ENCODE peak calls at places on chromosomes 13 and 19, in seven cellular contexts. One of them, this sample, is unnamed.

GRCh38 chr13:72463561-72463960 is 263.9 kb downstream of the MZT1 start:
- DNase-seq in HCT116: no peak
- DNase-seq in SK-N-SH: no peak
- DNase-seq in H1: no peak
- DNase-seq in GM12878: no peak
- DNase-seq in HepG2: no peak
- DNase-seq in K562: no peak
- DNase-seq in this sample: no peak

GRCh38 chr19:42172261-42172660 is 40.0 kb upstream of the POU2F2 start:
- DNase-seq in HCT116: no peak
- DNase-seq in GM12878: no peak
- DNase-seq in K562: no peak
- DNase-seq in SK-N-SH: no peak
- DNase-seq in HepG2: no peak
- DNase-seq in H1: no peak
- DNase-seq in this sample: no peak

GRCh38 chr19:35557539-35558399 is 5.7 kb downstream of the ATP4A start:
- DNase-seq in H1: peak; percentile 86
- DNase-seq in SK-N-SH: peak; percentile 96
- DNase-seq in K562: peak; percentile 94
- DNase-seq in GM12878: no peak
- DNase-seq in HepG2: no peak
- DNase-seq in HCT116: peak; percentile 51
- DNase-seq in this sample: no peak

GRCh38 chr19:15216363-15216762 is 15.6 kb upstream of the NOTCH3 start:
- DNase-seq in SK-N-SH: no peak
- DNase-seq in GM12878: no peak
- DNase-seq in H1: no peak
- DNase-seq in HepG2: peak; percentile 59
- DNase-seq in HCT116: no peak
- DNase-seq in K562: no peak
- DNase-seq in this sample: no peak

GRCh38 chr19:21519488-21519887 is 14.1 kb downstream of the ZNF429 start:
- DNase-seq in K562: no peak
- DNase-seq in HCT116: no peak
- DNase-seq in HepG2: no peak
- DNase-seq in SK-N-SH: no peak
- DNase-seq in GM12878: no peak
- DNase-seq in H1: no peak
- DNase-seq in this sample: no peak

GRCh38 chr13:52455677-52456041 is 381 bp downstream of the CKAP2 start:
- DNase-seq in H1: no peak
- DNase-seq in SK-N-SH: peak; percentile 93
- DNase-seq in GM12878: no peak
- DNase-seq in HepG2: peak; percentile 73
- DNase-seq in HCT116: peak; percentile 49
- DNase-seq in K562: peak; percentile 67
- DNase-seq in this sample: peak; percentile 20

GRCh38 chr13:88263808-88264207 is 592.6 kb downstream of the SLITRK5 start:
- DNase-seq in HCT116: no peak
- DNase-seq in H1: no peak
- DNase-seq in SK-N-SH: no peak
- DNase-seq in K562: no peak
- DNase-seq in GM12878: no peak
- DNase-seq in HepG2: no peak
- DNase-seq in this sample: no peak

GRCh38 chr13:26280295-26280694 is 26.4 kb downstream of the CDK8 start:
- DNase-seq in HCT116: no peak
- DNase-seq in K562: no peak
- DNase-seq in H1: no peak
- DNase-seq in GM12878: no peak
- DNase-seq in HepG2: no peak
- DNase-seq in SK-N-SH: no peak
- DNase-seq in this sample: no peak

GRCh38 chr13:65638572-65639168 is 1591.5 kb downstream of the PCDH9 start:
- DNase-seq in SK-N-SH: peak; percentile 0
- DNase-seq in H1: no peak
- DNase-seq in HepG2: peak; percentile 16
- DNase-seq in HCT116: peak; percentile 35
- DNase-seq in K562: peak; percentile 11
- DNase-seq in GM12878: no peak
- DNase-seq in this sample: peak; percentile 22

GRCh38 chr19:5480427-5480836 is 25.2 kb downstream of the ZNRF4 start:
- DNase-seq in H1: peak; percentile 19
- DNase-seq in GM12878: no peak
- DNase-seq in SK-N-SH: peak; percentile 69
- DNase-seq in HCT116: peak; percentile 28
- DNase-seq in HepG2: peak; percentile 30
- DNase-seq in K562: peak; percentile 63
- DNase-seq in this sample: peak; percentile 4

GRCh38 chr13:31631716-31632115 is 107.6 kb upstream of the RXFP2 start:
- DNase-seq in HCT116: no peak
- DNase-seq in H1: no peak
- DNase-seq in HepG2: no peak
- DNase-seq in SK-N-SH: no peak
- DNase-seq in K562: no peak
- DNase-seq in GM12878: no peak
- DNase-seq in this sample: no peak

GRCh38 chr13:106619688-106620555 is 52.0 kb upstream of the ARGLU1 start:
- DNase-seq in SK-N-SH: peak; percentile 70
- DNase-seq in HCT116: peak; percentile 44
- DNase-seq in GM12878: peak; percentile 2
- DNase-seq in H1: peak; percentile 17
- DNase-seq in K562: peak; percentile 37
- DNase-seq in HepG2: peak; percentile 40
- DNase-seq in this sample: no peak

GRCh38 chr13:51262501-51263211 is 40.5 kb downstream of the FAM124A start:
- DNase-seq in SK-N-SH: no peak
- DNase-seq in H1: no peak
- DNase-seq in HCT116: no peak
- DNase-seq in GM12878: no peak
- DNase-seq in K562: no peak
- DNase-seq in HepG2: peak; percentile 13
- DNase-seq in this sample: no peak

GRCh38 chr19:4870025-4870700 is 2.7 kb upstream of the PLIN3 start:
- DNase-seq in SK-N-SH: no peak
- DNase-seq in HepG2: peak; percentile 98
- DNase-seq in H1: peak; percentile 49
- DNase-seq in K562: peak; percentile 74
- DNase-seq in GM12878: no peak
- DNase-seq in HCT116: peak; percentile 95
- DNase-seq in this sample: peak; percentile 92

GRCh38 chr19:51394045-51394836 is 3.9 kb upstream of the C19orf84 start:
- DNase-seq in H1: peak; percentile 98
- DNase-seq in SK-N-SH: peak; percentile 92
- DNase-seq in K562: peak; percentile 93
- DNase-seq in HCT116: peak; percentile 100
- DNase-seq in HepG2: peak; percentile 99
- DNase-seq in GM12878: peak; percentile 99
- DNase-seq in this sample: peak; percentile 86

GRCh38 chr19:51402117-51402516 is 11.7 kb upstream of the C19orf84 start:
- DNase-seq in K562: no peak
- DNase-seq in SK-N-SH: no peak
- DNase-seq in GM12878: no peak
- DNase-seq in HepG2: no peak
- DNase-seq in H1: no peak
- DNase-seq in HCT116: no peak
- DNase-seq in this sample: no peak

GRCh38 chr19:51396175-51396574 is 5.8 kb upstream of the C19orf84 start:
- DNase-seq in HCT116: no peak
- DNase-seq in HepG2: no peak
- DNase-seq in K562: no peak
- DNase-seq in GM12878: no peak
- DNase-seq in H1: no peak
- DNase-seq in SK-N-SH: no peak
- DNase-seq in this sample: no peak

DNA sequence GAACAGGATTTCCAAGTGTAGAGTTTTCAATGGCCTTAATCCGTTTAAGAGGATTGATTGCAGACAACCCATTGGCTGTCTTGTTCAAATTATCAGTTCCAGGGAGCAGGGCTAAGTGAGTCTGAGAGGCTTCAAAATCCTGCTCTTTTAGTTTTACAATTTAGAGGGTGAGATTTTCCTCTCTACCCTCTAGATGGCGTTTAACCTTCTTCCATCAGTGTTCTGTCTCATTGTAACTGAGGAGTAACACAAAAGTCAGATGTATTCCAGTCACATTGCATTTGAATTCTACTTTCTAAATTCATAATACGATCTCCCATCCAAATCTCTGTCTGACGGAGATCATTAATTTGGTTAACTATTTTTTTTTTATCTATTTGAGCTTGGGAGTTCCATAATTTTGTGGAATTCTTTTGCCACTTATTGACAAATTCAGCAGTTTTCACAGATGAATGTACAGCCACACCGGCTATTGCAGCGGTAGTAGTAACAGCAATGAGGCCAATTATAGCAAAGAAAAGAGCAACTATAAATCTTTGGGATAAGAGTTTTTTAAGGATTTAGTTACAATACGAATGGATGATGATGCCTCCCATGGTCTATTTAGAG is 7.8 kb upstream of the C19orf84 start:
- DNase-seq in HepG2: peak; percentile 40
- DNase-seq in HCT116: no peak
- DNase-seq in K562: peak; percentile 34
- DNase-seq in SK-N-SH: peak; percentile 55
- DNase-seq in H1: no peak
- DNase-seq in GM12878: no peak
- DNase-seq in this sample: no peak
- TF ChIP-seq CTCF in HepG2: peak; percentile 60
- TF ChIP-seq CTCF in HCT116: peak; percentile 52
- TF ChIP-seq CTCF in K562: peak; percentile 47
- TF ChIP-seq CTCF in SK-N-SH: peak; percentile 66
- TF ChIP-seq CTCF in H1: no peak
- TF ChIP-seq CTCF in GM12878: peak; percentile 58
- TF ChIP-seq CTCF in this sample: peak; percentile 67

GRCh38 chr19:44021221-44021620 is 4.0 kb upstream of the ZNF222 start:
- DNase-seq in H1: no peak
- DNase-seq in SK-N-SH: no peak
- DNase-seq in HepG2: no peak
- DNase-seq in HCT116: no peak
- DNase-seq in GM12878: no peak
- DNase-seq in K562: no peak
- DNase-seq in this sample: no peak

GRCh38 chr19:44019498-44019897 is 5.7 kb upstream of the ZNF222 start:
- DNase-seq in HCT116: no peak
- DNase-seq in K562: no peak
- DNase-seq in HepG2: no peak
- DNase-seq in SK-N-SH: no peak
- DNase-seq in GM12878: no peak
- DNase-seq in H1: no peak
- DNase-seq in this sample: no peak

GRCh38 chr19:44024900-44025216 is 321 bp upstream of the ZNF222 start:
- DNase-seq in GM12878: no peak
- DNase-seq in H1: no peak
- DNase-seq in HepG2: no peak
- DNase-seq in SK-N-SH: no peak
- DNase-seq in K562: no peak
- DNase-seq in HCT116: no peak
- DNase-seq in this sample: no peak

GRCh38 chr19:44025217-44025936 is at the start of gene ZNF222:
- DNase-seq in K562: peak; percentile 69
- DNase-seq in SK-N-SH: peak; percentile 75
- DNase-seq in H1: peak; percentile 25
- DNase-seq in HepG2: peak; percentile 76
- DNase-seq in GM12878: peak; percentile 68
- DNase-seq in HCT116: peak; percentile 73
- DNase-seq in this sample: peak; percentile 43
- TF ChIP-seq POLR2AphosphoS5 in K562: peak; percentile 47
- TF ChIP-seq POLR2AphosphoS5 in SK-N-SH: peak; percentile 84
- TF ChIP-seq POLR2AphosphoS5 in H1: no peak
- TF ChIP-seq POLR2AphosphoS5 in HepG2: peak; percentile 52
- TF ChIP-seq POLR2AphosphoS5 in GM12878: peak; percentile 53
- TF ChIP-seq POLR2AphosphoS5 in HCT116: peak; percentile 63
- TF ChIP-seq POLR2AphosphoS5 in this sample: no peak

GRCh38 chr13:71169125-71169524 is 697.9 kb downstream of the DACH1 start:
- DNase-seq in H1: no peak
- DNase-seq in SK-N-SH: peak; percentile 3
- DNase-seq in HepG2: no peak
- DNase-seq in HCT116: no peak
- DNase-seq in K562: no peak
- DNase-seq in GM12878: no peak
- DNase-seq in this sample: no peak
- TF ChIP-seq SIN3A in H1: no peak
- TF ChIP-seq SIN3A in SK-N-SH: no peak
- TF ChIP-seq SIN3A in HepG2: no peak
- TF ChIP-seq SIN3A in HCT116: no peak
- TF ChIP-seq SIN3A in K562: no peak
- TF ChIP-seq SIN3A in GM12878: no peak
- TF ChIP-seq SIN3A in this sample: no peak

GRCh38 chr13:91643394-91643793 is 245.0 kb downstream of the GPC5 start:
- DNase-seq in SK-N-SH: no peak
- DNase-seq in H1: no peak
- DNase-seq in K562: no peak
- DNase-seq in HCT116: no peak
- DNase-seq in GM12878: no peak
- DNase-seq in HepG2: no peak
- DNase-seq in this sample: no peak

GRCh38 chr13:91652389-91652788 is 254.0 kb downstream of the GPC5 start:
- DNase-seq in SK-N-SH: no peak
- DNase-seq in HepG2: no peak
- DNase-seq in HCT116: no peak
- DNase-seq in H1: no peak
- DNase-seq in K562: no peak
- DNase-seq in GM12878: no peak
- DNase-seq in this sample: no peak

GRCh38 chr13:91647361-91647970 is 249.0 kb downstream of the GPC5 start:
- DNase-seq in HepG2: peak; percentile 26
- DNase-seq in K562: peak; percentile 81
- DNase-seq in H1: peak; percentile 41
- DNase-seq in HCT116: no peak
- DNase-seq in GM12878: no peak
- DNase-seq in SK-N-SH: peak; percentile 20
- DNase-seq in this sample: peak; percentile 2
- TF ChIP-seq CTCF in HepG2: peak; percentile 69
- TF ChIP-seq CTCF in K562: no peak
- TF ChIP-seq CTCF in H1: peak; percentile 89
- TF ChIP-seq CTCF in HCT116: peak; percentile 42
- TF ChIP-seq CTCF in GM12878: peak; percentile 72
- TF ChIP-seq CTCF in SK-N-SH: peak; percentile 69
- TF ChIP-seq CTCF in this sample: peak; percentile 42

DNA sequence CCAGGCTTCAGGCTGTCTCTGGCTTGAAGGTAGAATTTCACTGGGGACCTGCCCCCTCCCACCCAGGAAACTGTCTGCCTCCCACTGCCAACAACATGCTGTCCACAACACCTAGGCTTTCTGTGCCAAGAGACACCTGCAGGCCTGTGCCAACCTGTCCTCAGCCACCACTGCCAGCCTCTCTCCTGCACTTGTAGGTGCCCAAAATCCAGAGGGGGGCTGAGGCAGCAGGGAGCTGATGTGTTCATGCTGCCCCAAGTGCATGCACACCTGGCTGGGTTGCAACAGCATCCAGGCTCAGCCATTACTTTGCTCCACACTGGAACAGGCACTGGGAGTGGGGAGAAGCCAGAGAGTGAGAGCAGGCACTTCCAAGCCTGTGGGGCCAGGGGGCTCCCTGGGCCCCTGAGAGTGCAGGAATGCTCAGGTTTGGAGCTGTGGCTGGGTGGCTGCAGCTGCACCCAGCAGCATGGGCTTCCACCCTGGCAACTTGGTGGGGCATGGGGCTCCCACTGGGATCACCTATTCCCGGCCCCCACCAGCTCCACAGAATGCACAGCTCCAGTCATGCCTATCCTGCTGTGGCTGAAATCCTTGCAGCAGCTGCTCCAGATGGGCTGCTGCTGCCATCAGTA is 218.1 kb upstream of the OBI1 start:
- DNase-seq in HCT116: no peak
- DNase-seq in HepG2: no peak
- DNase-seq in GM12878: no peak
- DNase-seq in K562: no peak
- DNase-seq in H1: no peak
- DNase-seq in SK-N-SH: no peak
- DNase-seq in this sample: no peak
- TF ChIP-seq POLR2AphosphoS5 in HCT116: no peak
- TF ChIP-seq POLR2AphosphoS5 in HepG2: no peak
- TF ChIP-seq POLR2AphosphoS5 in GM12878: no peak
- TF ChIP-seq POLR2AphosphoS5 in K562: no peak
- TF ChIP-seq POLR2AphosphoS5 in H1: no peak
- TF ChIP-seq POLR2AphosphoS5 in SK-N-SH: no peak
- TF ChIP-seq POLR2AphosphoS5 in this sample: no peak